ENCODE peak calls at places on chromosomes 1 and 21, in five cellular contexts. N, Y, K, T and C are unnamed samples. For H3K4me1, the result is how much of the 10 kb centered on the place peaks cover.

GRCh38 chr1:228347181-228347580 is 59.5 kb downstream of the TRIM11 start:
- DNase-seq in N (no peak), Y (no peak), K (no peak), T (no peak), C (no peak)

GRCh38 chr21:32185103-32185502 is 93.7 kb downstream of the MIS18A start:
- DNase-seq in N (no peak), Y (no peak), K (no peak), T (no peak), C (no peak)

GRCh38 chr1:34013136-34013535 is 149.3 kb downstream of the HMGB4 start:
- DNase-seq in N (no peak), Y (no peak), K (no peak), T (no peak), C (no peak)

GRCh38 chr1:12100071-12100470 is 37.0 kb downstream of the TNFRSF8 start:
- DNase-seq in N (no peak), Y (no peak), K (peak), T (no peak), C (no peak)

GRCh38 chr1:211548321-211549091 is 30.5 kb downstream of the SLC30A1 start:
- DNase-seq in N (no peak), Y (no peak), K (peak), T (no peak), C (no peak)

GRCh38 chr1:240998024-240998423 is 359.0 kb downstream of the RGS7 start:
- DNase-seq in N (no peak), Y (no peak), K (no peak), T (no peak), C (no peak)

GRCh38 chr1:155379180-155379876 is 58.6 kb downstream of the RUSC1 start:
- DNase-seq in N (no peak), Y (no peak), K (no peak), T (no peak), C (no peak)

GRCh38 chr1:190022709-190023108 is 455.0 kb downstream of the BRINP3 start:
- DNase-seq in N (no peak), Y (no peak), K (no peak), T (no peak), C (no peak)

GRCh38 chr1:61152706-61153105 is 70.3 kb downstream of the NFIA start:
- DNase-seq in N (no peak), Y (no peak), K (no peak), T (no peak), C (no peak)

GRCh38 chr1:61143821-61144220 is 61.5 kb downstream of the NFIA start:
- DNase-seq in N (no peak), Y (no peak), K (no peak), T (no peak), C (no peak)

GRCh38 chr1:61152066-61152465 is 69.7 kb downstream of the NFIA start:
- DNase-seq in N (no peak), Y (no peak), K (no peak), T (no peak), C (no peak)

DNA sequence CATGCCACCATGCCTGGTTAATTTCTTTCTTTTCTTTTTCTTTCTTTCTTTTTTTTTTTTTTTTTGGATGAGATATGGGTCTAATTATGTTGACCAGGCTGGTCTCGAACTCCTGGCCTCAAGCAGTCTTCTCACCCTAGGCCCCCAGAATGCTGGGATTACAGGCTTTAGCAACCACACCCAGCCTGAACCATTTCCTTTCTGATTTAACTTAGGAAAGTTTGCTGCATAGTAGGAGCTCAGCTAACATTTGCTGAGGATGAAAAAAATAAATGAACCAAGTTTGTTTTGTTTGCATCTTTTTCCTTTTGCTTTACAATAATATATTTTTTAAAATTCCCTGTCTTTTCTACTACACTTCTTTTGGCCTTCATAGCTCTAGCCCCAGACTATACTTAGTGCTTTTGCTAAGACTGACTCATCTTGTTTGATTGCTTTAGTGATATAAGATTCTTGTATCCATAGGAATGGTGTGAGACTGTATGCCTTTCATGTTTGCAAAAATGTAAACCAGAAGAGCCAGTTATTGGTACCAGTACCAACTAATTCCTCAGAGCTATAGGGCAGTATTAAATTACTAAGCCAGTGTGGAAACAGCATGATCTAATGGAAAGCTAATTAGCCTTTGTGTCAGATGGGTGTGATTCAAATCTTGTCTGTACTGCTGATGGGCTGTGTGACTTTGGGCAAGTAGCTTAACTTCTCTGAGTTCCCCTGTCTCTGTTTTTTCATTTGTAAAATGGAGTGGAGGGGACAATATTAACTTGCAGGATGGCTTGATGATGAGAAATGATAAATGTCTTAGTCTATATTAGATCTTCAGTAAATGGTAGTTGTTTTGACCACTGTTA is 66.9 kb downstream of the NFIA start:
- DNase-seq in N (no peak), Y (no peak), K (no peak), T (no peak), C (no peak)
- H3K4me1 ChIP-seq in N (under half), Y (under half), K (under half), T (under half), C (under half)

GRCh38 chr1:149846600-149847466 is 52.5 kb upstream of the BOLA1 start:
- DNase-seq in N (no peak), Y (no peak), K (no peak), T (no peak), C (no peak)
- H3K4me1 ChIP-seq in N (under half), Y (under half), K (half or more), T (under half), C (under half)

GRCh38 chr21:14616303-14617039 is 70.4 kb upstream of the SAMSN1 start:
- DNase-seq in N (no peak), Y (no peak), K (no peak), T (no peak), C (peak)
- H3K4me1 ChIP-seq in N (under half), Y (under half), K (under half), T (under half), C (under half)

GRCh38 chr1:244835276-244836134 is at the start of gene COX20:
- DNase-seq in N (peak), Y (peak), K (peak), T (peak), C (peak)
- H3K4me1 ChIP-seq in N (under half), Y (under half), K (under half), T (under half), C (under half)

GRCh38 chr21:45095505-45095904 is 21.1 kb downstream of the ADARB1 start:
- DNase-seq in N (no peak), Y (no peak), K (no peak), T (no peak), C (no peak)
- H3K4me1 ChIP-seq in N (half or more), Y (under half), K (under half), T (under half), C (under half)

GRCh38 chr1:225880636-225881035 is 1.5 kb downstream of the TMEM63A start:
- DNase-seq in N (peak), Y (no peak), K (peak), T (no peak), C (no peak)

GRCh38 chr1:225881081-225882007 is 836 bp downstream of the TMEM63A start:
- DNase-seq in N (peak), Y (peak), K (peak), T (no peak), C (no peak)

GRCh38 chr1:225882699-225883615 is 777 bp upstream of the TMEM63A start:
- DNase-seq in N (peak), Y (peak), K (peak), T (no peak), C (no peak)

GRCh38 chr1:225883616-225884265 is 1.6 kb upstream of the TMEM63A start:
- DNase-seq in N (no peak), Y (no peak), K (no peak), T (no peak), C (no peak)

DNA sequence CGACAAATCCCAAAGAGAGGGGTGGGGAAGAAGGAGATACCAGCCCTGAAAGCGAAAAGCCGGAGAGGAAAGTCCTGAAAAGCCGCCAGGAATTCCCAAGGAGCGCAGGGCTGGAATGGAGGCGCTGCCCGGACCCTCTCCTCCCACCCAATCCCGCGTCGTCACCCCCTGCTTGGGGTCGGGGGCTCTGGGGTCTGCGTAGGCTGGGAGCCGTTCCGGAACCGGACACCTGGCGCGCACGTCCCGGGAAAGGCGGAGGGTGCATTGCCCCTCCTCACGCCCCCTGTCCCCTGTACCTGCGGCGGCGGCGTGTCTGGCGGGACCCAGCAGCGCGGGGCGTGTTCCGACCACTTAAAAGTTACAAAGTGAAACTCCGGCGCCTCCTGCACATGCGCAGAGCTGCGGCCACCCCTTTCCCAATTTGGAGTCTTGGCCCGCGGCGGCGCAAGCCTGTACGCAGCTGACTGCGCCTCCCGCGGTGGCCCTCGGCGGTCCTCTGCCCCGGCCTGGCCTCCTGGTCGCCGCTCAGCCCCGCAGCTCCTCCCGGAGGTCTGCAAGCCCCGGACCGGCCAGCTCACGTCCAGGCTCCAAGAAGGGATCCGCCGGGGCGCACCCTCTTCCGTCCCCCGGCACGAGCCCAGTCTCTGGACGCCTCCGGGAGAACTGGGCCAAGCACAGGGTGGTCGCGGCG is at the start of gene TMEM63A:
- DNase-seq in N (peak), Y (peak), K (peak), T (peak), C (no peak)
- H3K4me1 ChIP-seq in N (under half), Y (under half), K (under half), T (under half), C (under half)